ENCODE peak calls at places on chromosomes 7 and 10, in five cellular contexts. One of them, this sample, is unnamed.

GRCh38 chr10:91864099-91864498 is 45.2 kb downstream of the FGFBP3 start:
- DNase-seq in cardiac muscle cell: no peak
- DNase-seq in heart left ventricle: no peak
- DNase-seq in IMR-90: no peak
- DNase-seq in K562: no peak
- DNase-seq in this sample: no peak

GRCh38 chr10:35492387-35493195 is 112.5 kb upstream of the GJD4 start:
- DNase-seq in K562: no peak
- DNase-seq in IMR-90: no peak
- DNase-seq in heart left ventricle: no peak
- DNase-seq in cardiac muscle cell: no peak
- DNase-seq in this sample: no peak

GRCh38 chr10:90993340-90993739 is 72.5 kb upstream of the ANKRD1 start:
- DNase-seq in cardiac muscle cell: no peak
- DNase-seq in heart left ventricle: no peak
- DNase-seq in IMR-90: no peak
- DNase-seq in K562: no peak
- DNase-seq in this sample: no peak

GRCh38 chr10:48406204-48406603 is 99.7 kb downstream of the MAPK8 start:
- DNase-seq in K562: peak; percentile 51
- DNase-seq in cardiac muscle cell: peak; percentile 10
- DNase-seq in IMR-90: peak; percentile 71
- DNase-seq in heart left ventricle: no peak
- DNase-seq in this sample: no peak

GRCh38 chr7:75906991-75907667 is 7.8 kb upstream of the POR start:
- DNase-seq in cardiac muscle cell: peak; percentile 26
- DNase-seq in heart left ventricle: no peak
- DNase-seq in K562: no peak
- DNase-seq in IMR-90: no peak
- DNase-seq in this sample: no peak

GRCh38 chr7:134365341-134366054 is 48.8 kb upstream of the SLC35B4 start:
- DNase-seq in heart left ventricle: no peak
- DNase-seq in cardiac muscle cell: peak; percentile 90
- DNase-seq in K562: peak; percentile 34
- DNase-seq in IMR-90: peak; percentile 47
- DNase-seq in this sample: no peak

GRCh38 chr7:25849361-25850184 is 302.4 kb upstream of the NFE2L3 start:
- DNase-seq in IMR-90: peak; percentile 91
- DNase-seq in K562: no peak
- DNase-seq in heart left ventricle: peak; percentile 66
- DNase-seq in cardiac muscle cell: peak; percentile 97
- DNase-seq in this sample: no peak

GRCh38 chr10:110498087-110498981 is 627 bp downstream of the DUSP5 start:
- DNase-seq in K562: peak; percentile 50
- DNase-seq in heart left ventricle: peak; percentile 51
- DNase-seq in IMR-90: peak; percentile 48
- DNase-seq in cardiac muscle cell: peak; percentile 73
- DNase-seq in this sample: peak; percentile 43

DNA sequence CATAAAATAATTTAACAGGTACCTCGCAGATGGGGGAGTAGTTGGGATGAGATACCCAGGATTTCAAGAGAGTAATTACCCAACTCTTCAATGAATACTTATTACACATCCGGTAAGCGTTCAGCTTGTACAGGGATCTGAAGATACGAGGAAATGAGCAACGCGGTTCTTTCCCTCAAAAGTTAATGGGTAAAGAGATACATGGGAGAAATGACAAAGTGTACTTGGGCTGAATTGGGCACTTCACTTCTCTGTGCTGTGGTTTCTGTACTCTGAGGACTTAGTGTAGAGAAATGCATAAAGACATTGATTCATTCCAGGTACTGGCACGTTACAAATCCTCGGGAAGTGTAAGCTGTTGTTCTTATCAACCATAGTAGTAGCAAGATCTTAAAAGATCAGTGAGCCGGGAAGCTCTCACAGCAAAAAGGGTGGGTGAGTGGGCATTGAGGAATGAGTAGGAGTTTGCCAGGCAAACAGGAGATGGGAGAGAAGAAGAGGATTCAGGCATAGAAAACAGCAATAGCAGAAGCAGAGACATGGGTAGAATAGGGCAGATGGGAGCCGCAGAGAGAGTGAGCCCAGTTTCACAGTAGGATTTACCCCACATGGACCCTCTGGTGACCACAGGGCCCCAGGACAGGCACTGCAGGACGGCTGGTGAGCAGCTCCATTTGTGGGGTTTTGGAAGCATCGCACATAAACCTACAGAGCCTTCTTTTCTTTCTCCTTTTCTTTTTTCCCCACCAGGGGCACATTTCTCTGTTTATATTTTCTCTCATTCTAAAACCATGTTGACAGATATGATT is 304.3 kb upstream of the PITRM1 start:
- DNase-seq in heart left ventricle: no peak
- DNase-seq in IMR-90: no peak
- DNase-seq in K562: no peak
- DNase-seq in cardiac muscle cell: no peak
- DNase-seq in this sample: no peak
- TF ChIP-seq CTCF in heart left ventricle: no peak
- TF ChIP-seq CTCF in IMR-90: no peak
- TF ChIP-seq CTCF in K562: no peak
- TF ChIP-seq CTCF in cardiac muscle cell: no peak
- TF ChIP-seq CTCF in this sample: no peak

GRCh38 chr10:4983615-4984216 is 19.9 kb downstream of the AKR1C2 start:
- DNase-seq in K562: no peak
- DNase-seq in heart left ventricle: no peak
- DNase-seq in IMR-90: no peak
- DNase-seq in cardiac muscle cell: no peak
- DNase-seq in this sample: no peak

GRCh38 chr10:4982764-4983226 is 19.6 kb downstream of the AKR1C1 start:
- DNase-seq in IMR-90: peak; percentile 12
- DNase-seq in heart left ventricle: no peak
- DNase-seq in K562: no peak
- DNase-seq in cardiac muscle cell: no peak
- DNase-seq in this sample: no peak

GRCh38 chr10:4981722-4982471 is 18.7 kb downstream of the AKR1C1 start:
- DNase-seq in heart left ventricle: peak; percentile 17
- DNase-seq in IMR-90: peak; percentile 37
- DNase-seq in K562: peak; percentile 62
- DNase-seq in cardiac muscle cell: peak; percentile 62
- DNase-seq in this sample: no peak

GRCh38 chr10:4978870-4979269 is 15.7 kb downstream of the AKR1C1 start:
- DNase-seq in heart left ventricle: no peak
- DNase-seq in cardiac muscle cell: no peak
- DNase-seq in IMR-90: no peak
- DNase-seq in K562: no peak
- DNase-seq in this sample: no peak

GRCh38 chr10:4980793-4981192 is 17.6 kb downstream of the AKR1C1 start:
- DNase-seq in heart left ventricle: no peak
- DNase-seq in IMR-90: no peak
- DNase-seq in cardiac muscle cell: no peak
- DNase-seq in K562: no peak
- DNase-seq in this sample: no peak
- TF ChIP-seq CTCF in heart left ventricle: no peak
- TF ChIP-seq CTCF in IMR-90: no peak
- TF ChIP-seq CTCF in cardiac muscle cell: no peak
- TF ChIP-seq CTCF in K562: no peak
- TF ChIP-seq CTCF in this sample: no peak

DNA sequence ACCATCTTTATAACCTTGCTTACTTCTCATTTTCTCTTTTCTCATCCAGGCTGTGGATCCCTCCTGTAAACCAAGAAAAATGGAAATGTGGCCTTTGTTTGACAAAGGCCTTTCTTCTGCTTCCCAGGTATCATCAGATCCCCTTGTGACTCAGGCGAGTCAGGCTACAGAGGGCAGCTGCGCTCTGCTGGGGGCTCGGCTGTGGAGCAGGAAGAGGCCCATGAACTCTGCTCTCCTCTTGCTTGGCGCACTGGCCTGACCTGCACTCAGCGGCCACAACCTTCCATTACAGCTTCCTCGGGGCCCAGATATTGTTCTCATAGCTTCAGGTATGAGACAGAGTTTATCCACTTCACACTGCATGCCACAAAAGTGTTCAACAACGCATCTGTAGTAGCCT is 457.6 kb upstream of the COBL start:
- DNase-seq in IMR-90: no peak
- DNase-seq in heart left ventricle: no peak
- DNase-seq in cardiac muscle cell: no peak
- DNase-seq in K562: no peak
- DNase-seq in this sample: no peak
- TF ChIP-seq CTCF in IMR-90: no peak
- TF ChIP-seq CTCF in heart left ventricle: no peak
- TF ChIP-seq CTCF in cardiac muscle cell: no peak
- TF ChIP-seq CTCF in K562: no peak
- TF ChIP-seq CTCF in this sample: no peak

DNA sequence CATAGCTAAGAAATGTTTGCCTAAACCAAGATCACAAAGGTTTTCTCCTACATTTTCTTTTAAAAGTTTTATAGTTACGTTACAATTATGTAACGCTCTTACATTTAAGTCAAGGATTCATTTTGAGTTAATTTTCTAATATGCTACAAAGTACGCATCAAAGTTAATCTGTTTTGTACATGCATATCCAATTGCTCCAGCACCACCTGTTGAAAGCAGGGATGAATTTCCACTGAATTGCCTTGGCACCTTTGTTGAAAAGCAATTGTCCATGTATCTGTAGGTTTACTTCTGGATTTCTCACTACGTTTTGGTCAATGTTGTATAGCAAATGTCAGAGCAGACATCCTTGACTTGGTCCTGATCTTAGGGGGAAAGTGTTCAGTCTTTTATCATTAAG is 59.6 kb downstream of the NEUROG3 start:
- DNase-seq in IMR-90: no peak
- DNase-seq in K562: no peak
- DNase-seq in heart left ventricle: no peak
- DNase-seq in cardiac muscle cell: no peak
- DNase-seq in this sample: no peak
- TF ChIP-seq CTCF in IMR-90: no peak
- TF ChIP-seq CTCF in K562: peak; percentile 42
- TF ChIP-seq CTCF in heart left ventricle: no peak
- TF ChIP-seq CTCF in cardiac muscle cell: no peak
- TF ChIP-seq CTCF in this sample: no peak

GRCh38 chr7:34497153-34497777 is 160.8 kb upstream of the NPSR1 start:
- DNase-seq in cardiac muscle cell: no peak
- DNase-seq in heart left ventricle: no peak
- DNase-seq in IMR-90: no peak
- DNase-seq in K562: peak; percentile 16
- DNase-seq in this sample: peak; percentile 6
- TF ChIP-seq CTCF in cardiac muscle cell: peak; percentile 29
- TF ChIP-seq CTCF in heart left ventricle: peak; percentile 2
- TF ChIP-seq CTCF in IMR-90: no peak
- TF ChIP-seq CTCF in K562: no peak
- TF ChIP-seq CTCF in this sample: peak; percentile 58

This sample was measured in neural crest cell.